ENCODE peak calls at places on chromosomes 11 and 22, in four cellular contexts. One of them, this sample, is unnamed.

GRCh38 chr11:27582686-27583085 is 76.1 kb upstream of the LIN7C start:
- DNase-seq in DMS153: no peak
- DNase-seq in fibroblast of mammary gland: no peak
- DNase-seq in stimulated activated CD4-positive, alpha-beta T cell treated with anti-CD3 and anti-CD28 coated beads, Interleukin-15, amount 100 ng/mL, for 1 hour: no peak
- DNase-seq in this sample: no peak

GRCh38 chr22:38017272-38017920 is 33.0 kb upstream of the SOX10 start:
- DNase-seq in DMS153: peak
- DNase-seq in fibroblast of mammary gland: peak
- DNase-seq in stimulated activated CD4-positive, alpha-beta T cell treated with anti-CD3 and anti-CD28 coated beads, Interleukin-15, amount 100 ng/mL, for 1 hour: no peak
- DNase-seq in this sample: peak

GRCh38 chr11:833114-833791 is 501 bp downstream of the CD151 start:
- DNase-seq in DMS153: no peak
- DNase-seq in fibroblast of mammary gland: no peak
- DNase-seq in stimulated activated CD4-positive, alpha-beta T cell treated with anti-CD3 and anti-CD28 coated beads, Interleukin-15, amount 100 ng/mL, for 1 hour: no peak
- DNase-seq in this sample: peak

GRCh38 chr11:23897453-23898289 is 599.2 kb upstream of the LUZP2 start:
- DNase-seq in DMS153: no peak
- DNase-seq in fibroblast of mammary gland: peak
- DNase-seq in stimulated activated CD4-positive, alpha-beta T cell treated with anti-CD3 and anti-CD28 coated beads, Interleukin-15, amount 100 ng/mL, for 1 hour: no peak
- DNase-seq in this sample: no peak

GRCh38 chr11:2192435-2192834 is 20.8 kb upstream of the TH start:
- DNase-seq in DMS153: no peak
- DNase-seq in fibroblast of mammary gland: no peak
- DNase-seq in stimulated activated CD4-positive, alpha-beta T cell treated with anti-CD3 and anti-CD28 coated beads, Interleukin-15, amount 100 ng/mL, for 1 hour: no peak
- DNase-seq in this sample: no peak

GRCh38 chr22:39651783-39652058 is 81.2 kb downstream of the CACNA1I start:
- DNase-seq in DMS153: no peak
- DNase-seq in fibroblast of mammary gland: no peak
- DNase-seq in stimulated activated CD4-positive, alpha-beta T cell treated with anti-CD3 and anti-CD28 coated beads, Interleukin-15, amount 100 ng/mL, for 1 hour: no peak
- DNase-seq in this sample: no peak

GRCh38 chr22:22342697-22343602 is 98.4 kb downstream of the VPREB1 start:
- DNase-seq in DMS153: peak
- DNase-seq in fibroblast of mammary gland: peak
- DNase-seq in stimulated activated CD4-positive, alpha-beta T cell treated with anti-CD3 and anti-CD28 coated beads, Interleukin-15, amount 100 ng/mL, for 1 hour: peak
- DNase-seq in this sample: peak

GRCh38 chr22:46122511-46122971 is 27.8 kb upstream of the PPARA start:
- DNase-seq in DMS153: peak
- DNase-seq in fibroblast of mammary gland: peak
- DNase-seq in stimulated activated CD4-positive, alpha-beta T cell treated with anti-CD3 and anti-CD28 coated beads, Interleukin-15, amount 100 ng/mL, for 1 hour: peak
- DNase-seq in this sample: peak

GRCh38 chr22:40009953-40010751 is 15.4 kb downstream of the FAM83F start:
- DNase-seq in DMS153: no peak
- DNase-seq in fibroblast of mammary gland: no peak
- DNase-seq in stimulated activated CD4-positive, alpha-beta T cell treated with anti-CD3 and anti-CD28 coated beads, Interleukin-15, amount 100 ng/mL, for 1 hour: no peak
- DNase-seq in this sample: no peak

GRCh38 chr22:41377846-41378245 is 3.9 kb upstream of the TEF start:
- DNase-seq in DMS153: no peak
- DNase-seq in fibroblast of mammary gland: no peak
- DNase-seq in stimulated activated CD4-positive, alpha-beta T cell treated with anti-CD3 and anti-CD28 coated beads, Interleukin-15, amount 100 ng/mL, for 1 hour: no peak
- DNase-seq in this sample: no peak

GRCh38 chr11:11025087-11025486 is 167.2 kb upstream of the ZBED5 start:
- DNase-seq in DMS153: no peak
- DNase-seq in fibroblast of mammary gland: peak
- DNase-seq in stimulated activated CD4-positive, alpha-beta T cell treated with anti-CD3 and anti-CD28 coated beads, Interleukin-15, amount 100 ng/mL, for 1 hour: no peak
- DNase-seq in this sample: no peak

GRCh38 chr11:2325719-2326118 is 23.9 kb downstream of the TSPAN32 start:
- DNase-seq in DMS153: no peak
- DNase-seq in fibroblast of mammary gland: peak
- DNase-seq in stimulated activated CD4-positive, alpha-beta T cell treated with anti-CD3 and anti-CD28 coated beads, Interleukin-15, amount 100 ng/mL, for 1 hour: no peak
- DNase-seq in this sample: peak

GRCh38 chr22:25021409-25021808 is 68.9 kb downstream of the KIAA1671 start:
- DNase-seq in DMS153: no peak
- DNase-seq in fibroblast of mammary gland: no peak
- DNase-seq in stimulated activated CD4-positive, alpha-beta T cell treated with anti-CD3 and anti-CD28 coated beads, Interleukin-15, amount 100 ng/mL, for 1 hour: no peak
- DNase-seq in this sample: no peak

GRCh38 chr22:37566903-37567798 is 6.9 kb downstream of the CDC42EP1 start:
- DNase-seq in DMS153: peak
- DNase-seq in fibroblast of mammary gland: peak
- DNase-seq in stimulated activated CD4-positive, alpha-beta T cell treated with anti-CD3 and anti-CD28 coated beads, Interleukin-15, amount 100 ng/mL, for 1 hour: peak
- DNase-seq in this sample: peak

GRCh38 chr11:75627879-75628668 is 40.8 kb downstream of the MAP6 start:
- DNase-seq in DMS153: no peak
- DNase-seq in fibroblast of mammary gland: peak
- DNase-seq in stimulated activated CD4-positive, alpha-beta T cell treated with anti-CD3 and anti-CD28 coated beads, Interleukin-15, amount 100 ng/mL, for 1 hour: no peak
- DNase-seq in this sample: no peak

GRCh38 chr11:31643831-31644230 is 134.3 kb downstream of the ELP4 start:
- DNase-seq in DMS153: no peak
- DNase-seq in fibroblast of mammary gland: peak
- DNase-seq in stimulated activated CD4-positive, alpha-beta T cell treated with anti-CD3 and anti-CD28 coated beads, Interleukin-15, amount 100 ng/mL, for 1 hour: no peak
- DNase-seq in this sample: no peak

This sample was measured in left lobe of liver.